ENCODE peak calls at places on chromosomes 12 and 14, in seven cellular contexts. W, S, A, P, Y, U and Q are unnamed samples.

GRCh38 chr12:58491296-58491695 is 429.0 kb downstream of the LRIG3 start:
- DNase-seq in W (peak), S (no peak), A (no peak), P (no peak), Y (no peak), U (no peak), Q (no peak)

GRCh38 chr12:31117203-31118011 is 43.7 kb downstream of the DDX11 start:
- DNase-seq in W (peak), S (peak), A (peak), P (no peak), Y (peak), U (peak), Q (peak)

GRCh38 chr12:52411806-52412205 is 5.7 kb upstream of the KRT82 start:
- DNase-seq in W (no peak), S (no peak), A (no peak), P (no peak), Y (no peak), U (no peak), Q (no peak)

GRCh38 chr14:64614992-64615391 is 65.2 kb downstream of the PPP1R36 start:
- DNase-seq in W (no peak), S (no peak), A (no peak), P (no peak), Y (no peak), U (no peak), Q (peak)

GRCh38 chr12:45464699-45465098 is 248.8 kb downstream of the ANO6 start:
- DNase-seq in W (no peak), S (no peak), A (no peak), P (no peak), Y (no peak), U (no peak), Q (peak)

GRCh38 chr12:67926063-67926462 is 63.2 kb upstream of the IFNG-AS1 start:
- DNase-seq in W (no peak), S (no peak), A (no peak), P (no peak), Y (no peak), U (no peak), Q (no peak)

GRCh38 chr12:130496516-130497120 is 158.9 kb downstream of the PIWIL1 start:
- DNase-seq in W (no peak), S (no peak), A (no peak), P (no peak), Y (no peak), U (no peak), Q (no peak)

GRCh38 chr12:96908170-96908675 is 1.2 kb downstream of the NEDD1 start:
- DNase-seq in W (no peak), S (no peak), A (no peak), P (no peak), Y (no peak), U (no peak), Q (no peak)

GRCh38 chr12:53990311-53991076 is 5.5 kb downstream of the HOXC10 start:
- DNase-seq in W (no peak), S (no peak), A (no peak), P (no peak), Y (no peak), U (no peak), Q (no peak)

GRCh38 chr12:51197736-51198567 is 19.9 kb downstream of the POU6F1 start:
- DNase-seq in W (no peak), S (no peak), A (no peak), P (no peak), Y (no peak), U (no peak), Q (no peak)

GRCh38 chr14:56992332-56992820 is 182.1 kb upstream of the OTX2 start:
- DNase-seq in W (no peak), S (no peak), A (no peak), P (no peak), Y (no peak), U (no peak), Q (no peak)

GRCh38 chr12:103529306-103529705 is 33.5 kb upstream of the C12orf42 start:
- DNase-seq in W (no peak), S (no peak), A (no peak), P (no peak), Y (no peak), U (no peak), Q (no peak)

GRCh38 chr12:118981285-118982201 is at the start of gene SRRM4:
- DNase-seq in W (peak), S (no peak), A (no peak), P (no peak), Y (no peak), U (no peak), Q (peak)

GRCh38 chr12:123532021-123532420 is 1.5 kb downstream of the RILPL1 start:
- DNase-seq in W (no peak), S (peak), A (peak), P (no peak), Y (no peak), U (no peak), Q (no peak)